ENCODE peak calls at places on chromosomes 7 and 10, in nine cellular contexts. I is colonic mucosa; E is chondrocyte; C is cerebellar nuclear complex; Z is fibroblast of mammary gland; B is A549; G is activated CD8-positive, alpha-beta memory T cell treated with anti-CD3 and anti-CD28 coated beads, Interleukin-2, amount 50 U/mL, for 48 hours; D is non-pigmented ciliary epithelial cell; W is GDM1. S is an unnamed sample.

GRCh38 chr7:48894574-48894973 is 29.8 kb upstream of the CDC14C start:
- DNase-seq in B (no peak), D (no peak), G (no peak), Z (no peak), C (no peak), I (no peak), E (no peak), W (no peak), S (no peak)

GRCh38 chr7:5630670-5631069 is 150.8 kb downstream of the RNF216 start:
- DNase-seq in D (no peak), C (no peak), G (peak), E (no peak), B (no peak), I (no peak), W (no peak), Z (peak), S (no peak)

GRCh38 chr7:12397671-12398070 is 6.0 kb downstream of the VWDE start:
- DNase-seq in C (no peak), B (no peak), W (no peak), D (no peak), I (no peak), Z (no peak), E (no peak), G (no peak), S (no peak)

GRCh38 chr7:139899328-139900020 is 70.4 kb downstream of the TBXAS1 start:
- DNase-seq in E (no peak), C (no peak), Z (no peak), W (no peak), I (no peak), D (no peak), B (no peak), G (no peak), S (peak)

GRCh38 chr7:13989138-13989943 is at the start of gene ETV1:
- DNase-seq in E (no peak), C (no peak), G (peak), W (no peak), B (peak), Z (peak), D (no peak), I (peak), S (no peak)

GRCh38 chr7:38367301-38367700 is 93.9 kb upstream of the TARP start:
- DNase-seq in D (no peak), G (no peak), C (no peak), Z (peak), I (no peak), B (no peak), W (no peak), E (no peak), S (no peak)

GRCh38 chr7:73815436-73815835 is 15.4 kb upstream of the CLDN4 start:
- DNase-seq in G (no peak), W (no peak), E (peak), C (no peak), I (peak), D (no peak), B (no peak), Z (no peak), S (no peak)

GRCh38 chr7:30799206-30799975 is 28.2 kb downstream of the MINDY4 start:
- DNase-seq in B (no peak), D (peak), Z (peak), E (no peak), I (no peak), G (no peak), C (peak), W (no peak), S (peak)

GRCh38 chr10:74822101-74822500 is 4.3 kb upstream of the KAT6B start:
- DNase-seq in G (no peak), B (no peak), I (no peak), W (no peak), D (no peak), E (no peak), C (no peak), Z (no peak), S (no peak)

GRCh38 chr7:156123362-156123761 is 311.1 kb upstream of the SHH start:
- DNase-seq in G (no peak), D (no peak), W (no peak), E (no peak), Z (no peak), B (no peak), I (no peak), C (no peak), S (no peak)

GRCh38 chr7:28509256-28510021 is 97.1 kb downstream of the CREB5 start:
- DNase-seq in I (no peak), C (no peak), G (no peak), B (no peak), Z (peak), E (no peak), D (no peak), W (no peak), S (no peak)

GRCh38 chr10:101261702-101262101 is 32.4 kb upstream of the LBX1 start:
- DNase-seq in I (no peak), C (no peak), B (no peak), D (no peak), W (no peak), Z (no peak), G (no peak), E (no peak), S (no peak)

GRCh38 chr10:102602272-102603045 is 41.8 kb upstream of the TRIM8 start:
- DNase-seq in C (no peak), D (no peak), E (peak), B (no peak), Z (peak), W (no peak), G (no peak), I (no peak), S (no peak)

GRCh38 chr7:75638607-75639070 is 100.1 kb downstream of the HIP1 start:
- DNase-seq in G (peak), C (no peak), W (no peak), D (no peak), E (no peak), Z (peak), B (no peak), I (peak), S (no peak)

GRCh38 chr10:123614888-123615287 is 51.3 kb upstream of the GPR26 start:
- DNase-seq in B (peak), W (peak), C (no peak), Z (peak), I (peak), E (no peak), G (peak), D (no peak), S (peak)

GRCh38 chr7:140697447-140698143 is 1.1 kb downstream of the NDUFB2 start:
- DNase-seq in B (no peak), W (no peak), I (no peak), E (no peak), D (peak), Z (peak), C (no peak), G (no peak), S (no peak)

GRCh38 chr7:38147005-38147404 is 31.0 kb upstream of the STARD3NL start:
- DNase-seq in D (no peak), W (no peak), B (no peak), G (no peak), E (no peak), I (no peak), Z (peak), C (no peak), S (no peak)